ENCODE peak calls at places on chromosomes 13 and 19, in seven cellular contexts. Z is AG09319, B is caudate nucleus, X is mammary epithelial cell, V is DMS 273 treated with DMSO at 0.1 percent for 48 hours, N is HT1080, R is HTR-8/SVneo. K is an unnamed sample.

GRCh38 chr13:43008591-43008990 is 14.8 kb upstream of the DNAJC15 start:
- DNase-seq in X (no peak), V (no peak), R (no peak), B (no peak), N (no peak), Z (no peak), K (no peak)

GRCh38 chr19:1410136-1410786 is 2.9 kb downstream of the DAZAP1 start:
- DNase-seq in X (no peak), B (no peak), V (no peak), Z (no peak), N (no peak), R (no peak), K (no peak)

GRCh38 chr19:18789883-18790565 is 1.1 kb downstream of the COMP start:
- DNase-seq in V (no peak), Z (no peak), B (no peak), R (no peak), N (no peak), X (no peak), K (peak)

GRCh38 chr13:28631792-28632191 is 27.1 kb upstream of the POMP start:
- DNase-seq in R (no peak), X (no peak), N (peak), Z (no peak), V (no peak), B (no peak), K (no peak)

GRCh38 chr19:53998223-53998622 is 6.8 kb downstream of the CACNG6 start:
- DNase-seq in R (no peak), V (no peak), Z (no peak), N (no peak), X (no peak), B (no peak), K (no peak)

GRCh38 chr19:40744554-40745401 is 5.5 kb downstream of the ACTMAP start:
- DNase-seq in B (no peak), Z (no peak), R (no peak), X (no peak), V (no peak), N (no peak), K (peak)

GRCh38 chr19:51690359-51691121 is 2.6 kb upstream of the SPACA6 start:
- DNase-seq in Z (no peak), R (peak), X (peak), B (peak), N (peak), V (no peak), K (peak)

GRCh38 chr19:53892981-53893325 is 11.0 kb downstream of the PRKCG start:
- DNase-seq in Z (no peak), X (no peak), V (no peak), R (no peak), B (no peak), N (no peak), K (no peak)

GRCh38 chr13:51861728-51862300 is at the start of gene CCDC70:
- DNase-seq in X (peak), V (no peak), Z (no peak), N (peak), R (peak), B (no peak), K (no peak)

GRCh38 chr13:67515895-67516294 is 285.8 kb upstream of the PCDH9 start:
- DNase-seq in V (no peak), X (no peak), B (no peak), N (peak), Z (no peak), R (peak), K (no peak)

GRCh38 chr19:2345794-2346663 is 14.0 kb upstream of the TMPRSS9 start:
- DNase-seq in V (no peak), N (no peak), B (no peak), Z (no peak), X (no peak), R (no peak), K (peak)

GRCh38 chr19:4369888-4370260 is 26.5 kb downstream of the MPND start:
- DNase-seq in B (no peak), X (peak), N (no peak), Z (no peak), V (no peak), R (no peak), K (no peak)

GRCh38 chr19:1237027-1237659 is 662 bp downstream of the CBARP start:
- DNase-seq in B (no peak), V (no peak), N (no peak), Z (no peak), R (no peak), X (no peak), K (no peak)

K was measured in Right ventricle myocardium inferior.